ENCODE peak calls at places on chromosomes 5 and 9, in eight cellular contexts. A is GF-D8; W is psoas muscle; F is stimulated activated CD4-positive, alpha-beta T cell treated with anti-CD3 and anti-CD28 coated beads, TNF-alpha, amount 100 ng/mL, for 4 hours; Q is mesendoderm; K is ELR; D is activated CD4-positive, alpha-beta T cell treated with anti-CD3 and anti-CD28 coated beads, Interleukin-2, amount 10 ng/mL, durations not matched to agents 7 days and 5 days; P is GM20000. C is an unnamed sample.
A peak's percentile ranks its signal among the peaks of the same experiment; 100 is the strongest.

GRCh38 chr9:85114799-85115198 is 445.3 kb downstream of the NTRK2 start:
- DNase-seq in P (peak; percentile 19), Q (no peak), D (no peak), A (no peak), K (no peak), W (no peak), F (no peak), C (no peak)

GRCh38 chr5:133499896-133500295 is 112.4 kb downstream of the FSTL4 start:
- DNase-seq in P (no peak), D (no peak), K (no peak), A (no peak), F (no peak), Q (no peak), W (no peak), C (no peak)

GRCh38 chr9:129352157-129352870 is 174.3 kb upstream of the IER5L start:
- DNase-seq in A (no peak), F (no peak), K (no peak), P (no peak), Q (peak; percentile 90), W (no peak), D (no peak), C (no peak)

GRCh38 chr5:66113160-66113559 is 30.9 kb upstream of the SREK1 start:
- DNase-seq in K (peak; percentile 91), W (no peak), P (no peak), Q (no peak), F (no peak), D (no peak), A (no peak), C (peak; percentile 11)

GRCh38 chr9:6667080-6667479 is 21.6 kb upstream of the GLDC start:
- DNase-seq in Q (no peak), D (no peak), P (no peak), F (no peak), K (no peak), W (no peak), A (no peak), C (no peak)

GRCh38 chr9:125758986-125759811 is 12.0 kb downstream of the PBX3 start:
- DNase-seq in F (no peak), K (no peak), P (no peak), A (peak; percentile 89), Q (peak; percentile 56), W (no peak), D (no peak), C (no peak)

GRCh38 chr9:131885144-131885609 is 145.3 kb upstream of the RAPGEF1 start:
- DNase-seq in D (no peak), P (no peak), A (no peak), K (no peak), Q (no peak), W (no peak), F (no peak), C (no peak)

GRCh38 chr9:34540826-34541225 is 18.0 kb upstream of the ENHO start:
- DNase-seq in A (no peak), D (no peak), W (no peak), K (peak; percentile 81), F (no peak), P (no peak), Q (no peak), C (peak; percentile 25)

GRCh38 chr5:135039526-135040296 is 5.7 kb upstream of the PITX1 start:
- DNase-seq in W (peak; percentile 65), K (no peak), P (no peak), D (no peak), A (no peak), Q (no peak), F (no peak), C (no peak)

GRCh38 chr5:146463446-146463845 is 16.3 kb downstream of the TCERG1 start:
- DNase-seq in D (no peak), A (no peak), W (no peak), K (no peak), F (no peak), Q (no peak), P (no peak), C (no peak)

GRCh38 chr5:103456476-103456875 is 106.1 kb downstream of the NUDT12 start:
- DNase-seq in D (no peak), A (no peak), F (no peak), K (no peak), W (no peak), Q (no peak), P (no peak), C (no peak)

GRCh38 chr5:80190960-80191359 is 64.9 kb downstream of the SERINC5 start:
- DNase-seq in K (no peak), P (peak; percentile 18), W (no peak), Q (no peak), F (no peak), D (no peak), A (no peak), C (no peak)

GRCh38 chr5:77999013-77999798 is 223.1 kb upstream of the TBCA start:
- DNase-seq in W (no peak), Q (no peak), D (no peak), F (no peak), A (no peak), K (no peak), P (no peak), C (no peak)

GRCh38 chr5:142330026-142330425 is 5.2 kb upstream of the SPRY4 start:
- DNase-seq in Q (no peak), D (no peak), A (no peak), K (no peak), P (no peak), F (no peak), W (no peak), C (no peak)

GRCh38 chr5:1781107-1781506 is 18.5 kb downstream of the MRPL36 start:
- DNase-seq in Q (no peak), P (no peak), D (no peak), F (no peak), K (no peak), W (no peak), A (no peak), C (no peak)

GRCh38 chr9:94920439-94920951 is 194.0 kb downstream of the AOPEP start:
- DNase-seq in F (no peak), A (no peak), K (peak; percentile 69), P (no peak), Q (peak; percentile 79), W (peak; percentile 72), D (no peak), C (peak; percentile 45)

GRCh38 chr9:91334053-91334452 is 27.7 kb downstream of the AUH start:
- DNase-seq in A (no peak), W (no peak), F (no peak), K (peak; percentile 62), D (no peak), Q (no peak), P (no peak), C (no peak)

GRCh38 chr5:179275941-179276837 is 69.1 kb downstream of the ADAMTS2 start:
- DNase-seq in Q (peak; percentile 48), A (no peak), D (no peak), W (peak; percentile 93), F (no peak), P (no peak), K (peak; percentile 99), C (peak; percentile 91)

GRCh38 chr9:100324594-100325200 is 28.0 kb downstream of the TEX10 start:
- DNase-seq in D (no peak), K (peak; percentile 73), F (no peak), Q (peak; percentile 49), W (no peak), P (peak; percentile 8), A (no peak), C (peak; percentile 24)

GRCh38 chr9:87359958-87360601 is 137.6 kb upstream of the DAPK1 start:
- DNase-seq in F (no peak), D (no peak), P (no peak), A (no peak), Q (no peak), W (no peak), K (no peak), C (no peak)

GRCh38 chr5:33310471-33310870 is 130.3 kb upstream of the TARS1 start:
- DNase-seq in P (no peak), A (no peak), W (no peak), F (no peak), D (no peak), Q (no peak), K (peak; percentile 93), C (peak; percentile 78)

GRCh38 chr5:107524111-107524510 is 146.6 kb downstream of the EFNA5 start:
- DNase-seq in Q (no peak), A (no peak), W (no peak), D (no peak), P (no peak), K (no peak), F (no peak), C (no peak)

GRCh38 chr5:134088291-134088690 is 26.2 kb upstream of the TCF7 start:
- DNase-seq in K (no peak), P (no peak), F (no peak), D (no peak), A (no peak), Q (no peak), W (no peak), C (no peak)

GRCh38 chr5:53031695-53032096 is 42.5 kb downstream of the ITGA2 start:
- DNase-seq in P (no peak), W (no peak), A (no peak), K (peak; percentile 96), Q (peak; percentile 40), D (peak; percentile 60), F (no peak), C (peak; percentile 70)

GRCh38 chr5:88944751-88945507 is 61.9 kb upstream of the MEF2C start:
- DNase-seq in P (no peak), A (no peak), Q (no peak), W (no peak), F (no peak), D (no peak), K (peak; percentile 22), C (no peak)

GRCh38 chr9:112033237-112034215 is 136.9 kb downstream of the UGCG start:
- DNase-seq in A (no peak), Q (no peak), K (no peak), W (no peak), P (no peak), F (no peak), D (no peak), C (no peak)

GRCh38 chr9:137097761-137098462 is 11.1 kb downstream of the MAN1B1 start:
- DNase-seq in P (no peak), W (no peak), Q (no peak), D (no peak), A (no peak), F (no peak), K (no peak), C (no peak)

GRCh38 chr5:174529925-174530681 is 194.3 kb upstream of the MSX2 start:
- DNase-seq in F (no peak), K (peak; percentile 43), D (no peak), W (no peak), A (no peak), P (no peak), Q (no peak), C (no peak)

GRCh38 chr5:138216799-138217198 is 3.7 kb upstream of the CDC23 start:
- DNase-seq in W (no peak), K (no peak), A (no peak), Q (no peak), D (no peak), P (no peak), F (no peak), C (no peak)

GRCh38 chr5:120083851-120084615 is 380.1 kb upstream of the PRR16 start:
- DNase-seq in A (no peak), F (no peak), P (no peak), Q (peak; percentile 13), K (no peak), W (no peak), D (no peak), C (no peak)

GRCh38 chr5:172048539-172049101 is 42.2 kb upstream of the FBXW11 start:
- DNase-seq in D (no peak), W (no peak), A (no peak), K (peak; percentile 67), F (no peak), P (no peak), Q (no peak), C (no peak)